ENCODE peak calls at places on chromosomes 3 and 15, in eight cellular contexts. F is fibroblast of pulmonary artery, L is fibroblast of lung, N is WERI-Rb-1, Y is pancreas, I is dorsolateral prefrontal cortex, M is brain microvascular endothelial cell, E is AG04449. Z is an unnamed sample.

GRCh38 chr3:189806171-189806951 is 175.2 kb downstream of the TP63 start:
- DNase-seq in F (no peak), L (peak), N (no peak), Y (no peak), I (no peak), M (no peak), E (peak), Z (no peak)

GRCh38 chr3:14290631-14291385 is 111.6 kb upstream of the SLC6A6 start:
- DNase-seq in F (no peak), L (no peak), N (no peak), Y (no peak), I (no peak), M (no peak), E (no peak), Z (no peak)

GRCh38 chr3:61356678-61357077 is 105.4 kb upstream of the FHIT start:
- DNase-seq in F (no peak), L (no peak), N (no peak), Y (no peak), I (no peak), M (no peak), E (no peak), Z (no peak)

GRCh38 chr15:88636039-88636438 is 2.8 kb upstream of the ISG20 start:
- DNase-seq in F (no peak), L (no peak), N (no peak), Y (peak), I (no peak), M (no peak), E (no peak), Z (no peak)

GRCh38 chr3:172615296-172615695 is 92.1 kb upstream of the TNFSF10 start:
- DNase-seq in F (no peak), L (no peak), N (no peak), Y (no peak), I (no peak), M (no peak), E (no peak), Z (no peak)

GRCh38 chr3:10371789-10372188 is 50.9 kb upstream of the SEC13 start:
- DNase-seq in F (no peak), L (no peak), N (no peak), Y (no peak), I (no peak), M (no peak), E (no peak), Z (no peak)

GRCh38 chr3:190306513-190307163 is 15.6 kb downstream of the CLDN1 start:
- DNase-seq in F (peak), L (peak), N (peak), Y (no peak), I (no peak), M (no peak), E (no peak), Z (no peak)

GRCh38 chr15:100687532-100688215 is 85.3 kb downstream of the ASB7 start:
- DNase-seq in F (peak), L (peak), N (no peak), Y (no peak), I (no peak), M (peak), E (no peak), Z (no peak)

GRCh38 chr3:38008971-38009580 is 18.5 kb downstream of the VILL start:
- DNase-seq in F (no peak), L (no peak), N (no peak), Y (peak), I (no peak), M (no peak), E (no peak), Z (no peak)

GRCh38 chr3:14524311-14524711 is 15.8 kb downstream of the GRIP2 start:
- DNase-seq in F (no peak), L (no peak), N (no peak), Y (no peak), I (peak), M (no peak), E (no peak), Z (no peak)

GRCh38 chr3:156978471-156978961 is 152.4 kb downstream of the LEKR1 start:
- DNase-seq in F (no peak), L (no peak), N (no peak), Y (no peak), I (no peak), M (no peak), E (no peak), Z (no peak)

GRCh38 chr15:69591905-69592508 is 139.4 kb downstream of the RPLP1 start:
- DNase-seq in F (no peak), L (no peak), N (no peak), Y (no peak), I (no peak), M (no peak), E (no peak), Z (no peak)

GRCh38 chr15:27796405-27797085 is 302.6 kb downstream of the OCA2 start:
- DNase-seq in F (no peak), L (no peak), N (no peak), Y (no peak), I (no peak), M (no peak), E (no peak), Z (no peak)

GRCh38 chr3:50536471-50537180 is 30.9 kb downstream of the C3orf18 start:
- DNase-seq in F (no peak), L (no peak), N (no peak), Y (no peak), I (no peak), M (no peak), E (no peak), Z (no peak)

GRCh38 chr3:48598323-48599076 is 3.4 kb upstream of the COL7A1 start:
- DNase-seq in F (peak), L (peak), N (no peak), Y (no peak), I (no peak), M (peak), E (peak), Z (no peak)

GRCh38 chr15:31197497-31198414 is 96.2 kb upstream of the TRPM1 start:
- DNase-seq in F (peak), L (peak), N (peak), Y (peak), I (no peak), M (no peak), E (no peak), Z (peak)

DNA sequence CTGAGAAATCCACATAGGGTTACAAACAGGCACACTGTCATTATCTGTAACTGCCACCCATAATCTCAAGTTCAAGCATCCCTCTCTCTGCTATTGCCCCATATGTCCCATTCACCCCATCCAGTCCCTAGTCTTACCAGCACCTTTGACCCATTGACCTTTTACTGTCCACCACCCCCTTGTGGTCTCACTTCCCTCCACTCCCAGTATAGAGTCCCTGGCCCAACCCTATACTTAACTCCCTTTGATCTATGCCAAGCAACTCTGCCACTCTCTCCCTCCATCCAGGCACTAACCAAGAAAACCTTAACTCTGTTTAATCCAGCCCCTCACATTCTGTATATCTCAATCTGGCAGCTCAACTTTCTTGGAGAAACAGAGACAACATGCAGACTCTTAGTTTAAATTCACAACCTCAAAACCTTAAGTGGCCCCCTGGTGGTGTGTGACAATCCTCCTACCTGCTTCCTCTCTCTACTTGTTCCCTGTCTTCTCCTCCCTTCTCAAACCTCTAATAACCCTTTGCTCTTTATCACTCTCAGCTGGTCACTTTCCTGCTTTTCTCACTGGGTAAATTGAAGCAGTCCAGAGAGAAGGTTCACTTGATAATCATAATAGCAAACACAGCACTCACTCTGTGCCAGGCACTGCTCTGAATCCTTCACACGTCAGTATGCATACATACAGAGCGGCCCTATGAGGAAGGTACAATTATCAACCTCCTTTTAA is 162.7 kb downstream of the STT3B start:
- DNase-seq in F (no peak), L (no peak), N (no peak), Y (no peak), I (no peak), M (no peak), E (no peak), Z (no peak)
- TF ChIP-seq CTCF in F (peak), L (no peak), N (peak), Y (no peak), I (no peak), M (peak), E (no peak), Z (peak)

GRCh38 chr3:128994173-128994512 is 267 bp upstream of the CFAP92 start:
- DNase-seq in F (no peak), L (no peak), N (no peak), Y (no peak), I (no peak), M (no peak), E (no peak), Z (no peak)
- H3K4me3 ChIP-seq in F (peak), L (no peak), N (peak), Y (peak), I (peak), M (peak), E (peak), Z (peak)

DNA sequence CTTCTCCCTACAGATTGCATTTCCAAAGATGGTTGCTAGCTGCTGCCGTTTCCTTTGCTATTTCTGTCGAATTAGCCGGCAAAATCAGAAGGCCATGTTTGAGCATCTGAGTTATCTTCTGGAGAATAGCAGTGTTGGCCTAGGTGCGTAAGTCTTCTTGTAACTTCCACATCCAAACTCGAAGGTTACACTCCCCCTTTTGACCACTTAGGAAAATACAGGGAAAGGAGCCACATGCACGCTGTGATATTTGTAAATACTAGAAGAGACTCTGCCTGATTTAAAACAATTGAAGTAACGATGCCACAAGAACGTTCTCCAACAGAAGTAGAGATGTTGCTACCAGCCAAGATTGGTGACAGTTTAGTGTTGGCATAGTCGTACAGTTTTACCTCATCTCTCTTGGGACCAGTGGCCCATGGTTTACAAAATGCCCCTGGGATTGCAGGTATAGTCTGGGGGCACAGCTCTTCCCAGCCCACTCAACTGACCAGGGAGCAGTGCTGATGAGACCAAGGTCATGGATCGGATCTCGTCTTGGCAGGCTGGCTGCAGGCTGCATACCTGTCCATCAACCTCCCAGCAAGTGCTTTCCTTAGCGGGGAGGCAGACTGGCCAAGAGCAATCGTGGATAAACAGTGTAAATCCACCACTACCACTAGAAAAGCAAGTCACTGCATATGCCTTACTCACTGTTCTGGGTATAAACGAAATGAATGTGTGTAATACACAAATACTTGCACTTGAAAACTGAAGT is 268.4 kb upstream of the CHRM5 start:
- DNase-seq in F (peak), L (no peak), N (no peak), Y (no peak), I (no peak), M (no peak), E (no peak), Z (no peak)
- TF ChIP-seq CTCF in F (peak), L (peak), N (peak), Y (no peak), I (no peak), M (peak), E (no peak), Z (peak)

GRCh38 chr3:171260430-171260829 is 199.8 kb downstream of the TNIK start:
- DNase-seq in F (no peak), L (no peak), N (no peak), Y (no peak), I (no peak), M (no peak), E (no peak), Z (no peak)
- H3K4me3 ChIP-seq in F (no peak), L (no peak), N (no peak), Y (no peak), I (no peak), M (no peak), E (no peak), Z (no peak)

DNA sequence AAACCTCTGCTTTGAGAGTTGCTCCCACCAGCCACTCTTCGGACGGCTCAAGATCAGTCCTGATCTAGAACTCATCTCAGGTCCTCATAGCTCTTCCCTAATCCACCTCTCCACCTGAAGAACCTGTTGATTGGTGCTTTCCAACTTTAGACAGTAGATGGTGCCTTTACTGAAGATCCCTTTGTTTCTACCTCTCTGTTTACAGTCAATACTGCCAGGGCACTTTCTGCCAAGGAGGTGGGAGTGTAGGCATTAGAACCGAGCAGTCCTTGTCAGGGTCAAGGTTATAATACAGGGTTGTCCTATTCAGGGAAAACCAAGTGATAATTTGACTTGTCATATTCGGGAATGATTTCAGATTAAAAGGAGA is 1.2 kb downstream of the CGNL1 start:
- DNase-seq in F (no peak), L (no peak), N (no peak), Y (no peak), I (no peak), M (no peak), E (no peak), Z (no peak)
- TF ChIP-seq CTCF in F (no peak), L (no peak), N (peak), Y (no peak), I (no peak), M (no peak), E (no peak), Z (peak)

Z was measured in epithelial cell of proximal tubule.